ENCODE peak calls at places on chromosomes 16 and 17, in four cellular contexts. D is K562, B is SK-N-SH, P is A549. M is an unnamed sample.

GRCh38 chr16:89357460-89357859 is 132.9 kb downstream of the ANKRD11 start:
- DNase-seq in D (no peak), B (peak), P (no peak), M (no peak)

GRCh38 chr16:15487336-15488284 is 53.2 kb downstream of the BMERB1 start:
- DNase-seq in D (no peak), B (no peak), P (no peak), M (no peak)

GRCh38 chr16:25553711-25554436 is 137.9 kb upstream of the HS3ST4 start:
- DNase-seq in D (peak), B (no peak), P (no peak), M (no peak)

GRCh38 chr16:77374384-77374783 is 60.5 kb downstream of the ADAMTS18 start:
- DNase-seq in D (no peak), B (no peak), P (no peak), M (no peak)

GRCh38 chr16:89563639-89564392 is 3.3 kb downstream of the RPL13 start:
- DNase-seq in D (no peak), B (no peak), P (no peak), M (no peak)

GRCh38 chr16:72821551-72821950 is 226.4 kb downstream of the ZFHX3 start:
- DNase-seq in D (no peak), B (no peak), P (no peak), M (no peak)

GRCh38 chr16:59604331-59604730 is 870.2 kb upstream of the GOT2 start:
- DNase-seq in D (no peak), B (no peak), P (no peak), M (no peak)

GRCh38 chr17:78645421-78646295 is 68.5 kb upstream of the DNAH17 start:
- DNase-seq in D (no peak), B (peak), P (peak), M (no peak)

GRCh38 chr17:66341462-66341861 is 39.0 kb downstream of the PRKCA start:
- DNase-seq in D (no peak), B (no peak), P (no peak), M (no peak)

GRCh38 chr17:51475650-51476221 is 215.4 kb downstream of the UTP18 start:
- DNase-seq in D (no peak), B (peak), P (no peak), M (no peak)

GRCh38 chr17:58525239-58525638 is 10.8 kb upstream of the MTMR4 start:
- DNase-seq in D (no peak), B (no peak), P (no peak), M (no peak)

GRCh38 chr16:12874135-12874534 is 27.3 kb upstream of the SHISA9 start:
- DNase-seq in D (no peak), B (no peak), P (peak), M (no peak)

GRCh38 chr16:83680980-83681379 is 126.8 kb upstream of the HSBP1 start:
- DNase-seq in D (no peak), B (no peak), P (no peak), M (no peak)

GRCh38 chr17:33667052-33667509 is 374.0 kb upstream of the ASIC2 start:
- DNase-seq in D (no peak), B (no peak), P (no peak), M (no peak)

GRCh38 chr16:30088237-30088831 is 3.4 kb downstream of the TBX6 start:
- DNase-seq in D (no peak), B (no peak), P (no peak), M (no peak)

GRCh38 chr17:48804936-48805411 is 12.1 kb downstream of the TTLL6 start:
- DNase-seq in D (peak), B (peak), P (peak), M (peak)

GRCh38 chr17:2357931-2358434 is 20.7 kb downstream of the SGSM2 start:
- DNase-seq in D (no peak), B (no peak), P (no peak), M (no peak)

DNA sequence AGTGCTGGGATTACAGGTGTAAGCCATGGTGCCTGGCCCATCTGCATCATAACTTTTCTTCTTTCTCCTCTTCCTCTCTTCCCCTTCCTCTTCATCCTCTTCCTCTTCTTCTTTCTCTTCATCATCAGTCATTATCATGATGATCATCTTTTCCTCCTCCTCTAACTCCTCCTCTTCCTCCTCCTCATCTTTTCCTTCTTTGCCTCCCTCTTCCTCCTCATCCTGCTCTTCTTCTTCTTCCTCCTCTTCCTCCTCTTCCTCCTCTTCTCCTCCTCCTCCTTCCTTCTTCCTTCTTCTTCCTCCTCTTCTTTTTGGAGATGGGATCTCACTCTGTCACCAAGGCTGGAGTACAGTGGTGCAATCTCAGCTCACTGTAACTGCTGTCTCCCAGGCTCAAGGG is 62.5 kb downstream of the SOCS1 start:
- DNase-seq in D (no peak), B (no peak), P (no peak), M (no peak)
- TF ChIP-seq USF2 in D (no peak), B (no peak), P (no peak), M (no peak)

DNA sequence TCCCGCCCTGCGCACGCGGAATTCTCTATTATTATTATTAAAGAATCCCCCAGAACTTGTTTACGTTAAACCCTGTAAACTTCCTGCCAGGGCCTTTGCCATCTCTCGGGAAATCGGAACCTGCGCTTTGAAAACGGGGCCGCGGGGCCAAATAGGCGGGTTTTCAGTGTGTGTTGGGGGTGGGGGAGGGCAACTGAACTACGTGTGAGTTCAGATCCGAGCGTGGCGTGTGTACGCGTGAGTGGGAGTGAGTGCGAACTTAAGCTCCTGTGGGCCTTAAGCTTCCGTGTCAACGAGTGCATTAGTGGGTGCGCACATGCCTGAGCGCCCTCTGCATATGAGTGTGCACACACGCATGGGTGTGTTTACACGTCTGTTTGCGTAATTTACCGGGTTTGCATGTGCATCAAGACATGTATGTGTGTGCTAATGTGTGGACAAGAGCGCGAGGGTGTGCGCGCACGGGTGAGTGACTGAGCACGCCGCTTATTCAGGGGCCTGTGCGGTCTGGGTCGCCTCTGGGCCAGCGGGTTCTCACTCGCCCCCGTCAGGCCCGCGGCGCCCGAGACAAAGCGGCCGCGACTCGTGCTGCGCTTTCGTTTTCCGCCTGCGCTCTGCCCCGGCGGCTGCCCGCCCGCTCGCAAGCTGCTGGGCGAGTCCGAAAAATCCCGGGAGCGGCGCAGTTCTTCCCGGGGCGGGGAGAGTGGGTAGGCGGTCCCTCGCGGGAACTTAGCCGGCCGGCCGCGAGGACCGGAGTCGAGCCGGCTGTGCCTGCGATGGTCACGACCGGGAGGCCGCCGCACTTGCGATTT is 1.2 kb upstream of the FOXF1 start:
- DNase-seq in D (no peak), B (no peak), P (no peak), M (no peak)
- TF ChIP-seq MAX in D (no peak), B (no peak), P (no peak), M (no peak)

GRCh38 chr16:46822270-46822669 is 8.7 kb downstream of the C16orf87 start:
- DNase-seq in D (no peak), B (no peak), P (no peak), M (no peak)
- TF ChIP-seq USF2 in D (no peak), B (no peak), P (no peak), M (no peak)

GRCh38 chr16:51500306-51500705 is 349.2 kb upstream of the SALL1 start:
- DNase-seq in D (no peak), B (no peak), P (peak), M (no peak)

DNA sequence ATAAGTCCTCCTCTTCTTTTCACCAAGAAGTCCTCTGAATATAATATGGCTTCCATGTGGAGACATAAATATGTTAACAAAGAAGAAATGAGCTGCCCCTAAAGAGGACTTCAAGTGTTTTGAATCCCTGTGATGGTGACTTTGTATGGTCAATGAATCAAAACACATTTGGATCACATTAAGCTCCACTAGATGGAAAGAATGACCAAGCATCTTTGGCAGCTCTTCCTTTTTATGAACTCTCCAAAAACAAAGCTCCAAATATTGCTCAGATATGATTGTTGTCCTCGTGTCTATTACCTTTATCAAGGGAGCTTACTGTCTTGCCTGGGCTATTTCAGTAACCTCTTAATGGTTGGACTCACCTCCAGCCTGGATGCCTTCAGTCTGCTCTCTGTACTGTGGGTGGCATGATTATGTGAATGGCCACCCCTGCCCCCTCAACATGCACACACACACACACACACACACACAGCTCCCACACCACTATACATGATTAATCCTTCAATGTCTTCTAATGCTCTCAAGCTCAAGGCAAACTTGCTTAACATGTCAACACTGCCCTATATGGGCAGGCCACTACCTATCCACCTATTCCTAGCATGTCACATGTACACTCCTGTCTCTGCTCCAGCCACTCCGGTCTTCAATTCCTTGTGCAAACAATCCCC is 346.6 kb upstream of the SALL1 start:
- DNase-seq in D (no peak), B (no peak), P (no peak), M (no peak)
- TF ChIP-seq MAX in D (no peak), B (no peak), P (no peak), M (no peak)

GRCh38 chr16:23294260-23294659 is 7.8 kb upstream of the SCNN1B start:
- DNase-seq in D (no peak), B (no peak), P (no peak), M (no peak)
- TF ChIP-seq USF2 in D (no peak), B (no peak), P (no peak), M (no peak)